ENCODE peak calls at places on chromosomes 13 and 19, in nine cellular contexts. T is GM06990; N is lung microvascular endothelial cell; M is stimulated activated CD4-positive, alpha-beta T cell treated with anti-CD3 and anti-CD28 coated beads, Interleukin-15, amount 100 ng/mL, for 1 hour; L is midbrain; R is activated T-cell treated with anti-CD3 and anti-CD28 coated beads, Interleukin-2, amount 50 U/mL, for 1 hour; A is NCI-H1417; E is cardiac muscle cell; D is GM12878. W is an unnamed sample.

GRCh38 chr13:24619302-24619701 is 60.9 kb upstream of the ATP12A start:
- DNase-seq in M (no peak), E (no peak), A (no peak), R (no peak), N (no peak), T (no peak), D (no peak), L (no peak), W (no peak)

GRCh38 chr13:25181597-25181996 is 9.5 kb upstream of the AMER2 start:
- DNase-seq in T (peak; percentile 28), E (no peak), R (no peak), A (no peak), M (no peak), D (no peak), L (no peak), N (no peak), W (no peak)

GRCh38 chr13:20686863-20687579 is 16.5 kb upstream of the IL17D start:
- DNase-seq in R (no peak), L (no peak), A (no peak), T (no peak), D (no peak), E (no peak), N (peak; percentile 20), M (no peak), W (no peak)

GRCh38 chr13:113343692-113343968 is 20.3 kb downstream of the GRTP1 start:
- DNase-seq in T (no peak), D (no peak), N (no peak), R (no peak), L (no peak), E (no peak), A (no peak), M (no peak), W (no peak)

GRCh38 chr19:11685676-11686650 is 52.8 kb downstream of the ZNF823 start:
- DNase-seq in E (no peak), T (peak; percentile 70), N (no peak), L (no peak), R (no peak), M (no peak), D (no peak), A (no peak), W (no peak)

GRCh38 chr19:44903602-44904425 is 1.8 kb upstream of the APOE start:
- DNase-seq in D (no peak), E (peak; percentile 69), A (peak; percentile 30), N (peak; percentile 61), M (peak; percentile 68), T (peak; percentile 79), R (peak; percentile 82), L (peak; percentile 86), W (peak; percentile 43)

GRCh38 chr13:113114511-113115362 is 7.9 kb upstream of the F10 start:
- DNase-seq in L (no peak), N (no peak), D (no peak), A (no peak), R (no peak), T (no peak), E (no peak), M (no peak), W (no peak)

GRCh38 chr19:10193666-10194499 is 870 bp downstream of the DNMT1 start:
- DNase-seq in T (no peak), L (no peak), R (no peak), D (no peak), N (peak; percentile 58), M (peak; percentile 21), A (no peak), E (no peak), W (no peak)

GRCh38 chr19:13017306-13018036 is 22.2 kb downstream of the NFIX start:
- DNase-seq in M (no peak), N (no peak), D (no peak), R (no peak), T (no peak), A (no peak), L (no peak), E (no peak), W (no peak)

GRCh38 chr19:1615156-1615765 is 10.0 kb upstream of the UQCR11 start:
- DNase-seq in M (no peak), T (no peak), A (no peak), D (no peak), N (no peak), L (no peak), R (no peak), E (no peak), W (no peak)

GRCh38 chr19:32372726-32373613 is 27.6 kb downstream of the ZNF507 start:
- DNase-seq in D (no peak), L (no peak), M (no peak), T (no peak), A (no peak), R (no peak), N (no peak), E (no peak), W (peak; percentile 19)

GRCh38 chr19:35509861-35510625 is 3.4 kb downstream of the DMKN start:
- DNase-seq in T (peak; percentile 81), R (peak; percentile 79), L (peak; percentile 55), D (no peak), E (peak; percentile 93), A (peak; percentile 58), M (peak; percentile 69), N (peak; percentile 33), W (peak; percentile 86)

W was measured in T47D.